ENCODE peak calls at places on chromosomes 13 and 19, in five cellular contexts. Q, U, P, E and V are unnamed samples.

GRCh38 chr13:101530293-101530692 is 77.8 kb downstream of the ITGBL1 start:
- DNase-seq in Q (no peak), U (no peak), P (no peak), E (no peak), V (no peak)

GRCh38 chr13:39016789-39017188 is 21.1 kb downstream of the PROSER1 start:
- DNase-seq in Q (no peak), U (no peak), P (no peak), E (no peak), V (no peak)

GRCh38 chr19:33547676-33548075 is 26.1 kb upstream of the PEPD start:
- DNase-seq in Q (no peak), U (no peak), P (no peak), E (no peak), V (no peak)

GRCh38 chr19:7368456-7368855 is 19.7 kb downstream of the ARHGEF18 start:
- DNase-seq in Q (no peak), U (no peak), P (no peak), E (no peak), V (no peak)

GRCh38 chr13:110319774-110320509 is 12.9 kb downstream of the COL4A2 start:
- DNase-seq in Q (no peak), U (no peak), P (no peak), E (no peak), V (peak)

GRCh38 chr13:78022164-78022877 is 103.7 kb upstream of the EDNRB start:
- DNase-seq in Q (peak), U (peak), P (peak), E (peak), V (no peak)

GRCh38 chr13:111288276-111288675 is 32.2 kb upstream of the TEX29 start:
- DNase-seq in Q (no peak), U (no peak), P (no peak), E (no peak), V (no peak)

GRCh38 chr19:29329460-29330134 is 116.6 kb upstream of the UQCRFS1 start:
- DNase-seq in Q (no peak), U (no peak), P (no peak), E (no peak), V (no peak)

GRCh38 chr19:7623725-7624603 is 5.4 kb downstream of the XAB2 start:
- DNase-seq in Q (no peak), U (no peak), P (no peak), E (no peak), V (no peak)

GRCh38 chr19:7965259-7965841 is 21.9 kb upstream of the TIMM44 start:
- DNase-seq in Q (no peak), U (no peak), P (no peak), E (no peak), V (no peak)

GRCh38 chr13:44819245-44819644 is 170.0 kb downstream of the NUFIP1 start:
- DNase-seq in Q (no peak), U (no peak), P (no peak), E (no peak), V (no peak)

GRCh38 chr19:16141043-16141442 is 2.4 kb upstream of the HSH2D start:
- DNase-seq in Q (no peak), U (no peak), P (no peak), E (no peak), V (no peak)

GRCh38 chr19:6065685-6066365 is 44.5 kb downstream of the RFX2 start:
- DNase-seq in Q (peak), U (peak), P (no peak), E (no peak), V (no peak)